ENCODE peak calls at places on chromosomes 2 and 18, in eight cellular contexts. V is GM13976, K is sciatic nerve, C is NCI-H510A treated with DMSO at 0.1 percent for 48 hours, J is GM04503, O is dorsolateral prefrontal cortex, Y is ELR, E is astrocyte of the spinal cord. X is an unnamed sample.

GRCh38 chr2:28382755-28383154 is 9.9 kb upstream of the FOSL2 start:
- DNase-seq in O (no peak), V (no peak), Y (no peak), K (no peak), C (no peak), J (no peak), E (no peak), X (no peak)

GRCh38 chr2:220708366-220708765 is 863.7 kb downstream of the EPHA4 start:
- DNase-seq in Y (peak), E (peak), O (no peak), C (no peak), J (peak), K (no peak), V (no peak), X (no peak)

GRCh38 chr18:3471141-3471648 is 21.2 kb downstream of the TGIF1 start:
- DNase-seq in E (no peak), K (no peak), J (no peak), Y (no peak), C (no peak), O (no peak), V (no peak), X (no peak)

GRCh38 chr2:109409347-109410020 is 204.3 kb downstream of the SEPTIN10 start:
- DNase-seq in J (no peak), V (no peak), O (peak), K (no peak), E (peak), Y (no peak), C (no peak), X (peak)

GRCh38 chr18:54607213-54607934 is 16.3 kb downstream of the DYNAP start:
- DNase-seq in E (peak), V (no peak), K (no peak), C (peak), O (no peak), Y (peak), J (no peak), X (peak)

GRCh38 chr2:159982270-159982669 is 80.1 kb downstream of the PLA2R1 start:
- DNase-seq in K (no peak), C (no peak), V (no peak), E (peak), O (no peak), Y (peak), J (peak), X (peak)

GRCh38 chr2:170716851-170717598 is 1.9 kb downstream of the SP5 start:
- DNase-seq in C (no peak), K (no peak), O (no peak), E (peak), V (peak), Y (peak), J (no peak), X (peak)

GRCh38 chr2:143807677-143808076 is 678.5 kb downstream of the ARHGAP15 start:
- DNase-seq in J (no peak), Y (no peak), O (no peak), E (no peak), C (no peak), K (no peak), V (no peak), X (no peak)

GRCh38 chr18:57542801-57543427 is 43.6 kb downstream of the FECH start:
- DNase-seq in Y (peak), K (no peak), O (no peak), J (peak), C (no peak), E (peak), V (no peak), X (no peak)

GRCh38 chr2:8754056-8754790 is 72.4 kb downstream of the ID2 start:
- DNase-seq in E (peak), J (no peak), K (no peak), V (no peak), Y (no peak), O (peak), C (no peak), X (no peak)

GRCh38 chr18:10051877-10052631 is 138.2 kb downstream of the VAPA start:
- DNase-seq in J (peak), C (no peak), O (peak), K (peak), Y (peak), V (no peak), E (peak), X (no peak)

GRCh38 chr2:219104107-219105050 is 43.7 kb upstream of the IHH start:
- DNase-seq in Y (peak), O (no peak), C (peak), V (peak), J (peak), K (no peak), E (peak), X (peak)

GRCh38 chr2:24855703-24856102 is 62.5 kb downstream of the CENPO start:
- DNase-seq in V (no peak), C (no peak), K (peak), O (no peak), E (peak), Y (peak), J (peak), X (no peak)

GRCh38 chr2:238285653-238286082 is 2.7 kb downstream of the PER2 start:
- DNase-seq in J (peak), V (no peak), C (peak), O (no peak), E (peak), Y (peak), K (peak), X (peak)

GRCh38 chr18:79707671-79708070 is 28.1 kb downstream of the CTDP1 start:
- DNase-seq in J (no peak), Y (no peak), E (no peak), V (no peak), O (no peak), K (no peak), C (no peak), X (no peak)

GRCh38 chr2:161766334-161766733 is 142.1 kb downstream of the SLC4A10 start:
- DNase-seq in Y (no peak), E (no peak), O (no peak), K (no peak), C (no peak), V (no peak), J (no peak), X (no peak)

GRCh38 chr18:41645600-41646360 is 309.3 kb upstream of the PIK3C3 start:
- DNase-seq in O (no peak), E (no peak), K (no peak), J (no peak), C (peak), V (no peak), Y (no peak), X (no peak)

GRCh38 chr2:39470580-39470979 is 33.5 kb upstream of the MAP4K3 start:
- DNase-seq in K (no peak), O (no peak), Y (no peak), C (no peak), J (no peak), E (no peak), V (peak), X (no peak)

GRCh38 chr2:234044157-234044556 is 6.3 kb upstream of the SPP2 start:
- DNase-seq in J (peak), O (no peak), C (no peak), Y (peak), V (no peak), K (no peak), E (peak), X (no peak)

GRCh38 chr2:138622606-138623005 is 121.0 kb downstream of the SPOPL start:
- DNase-seq in C (no peak), V (no peak), O (no peak), Y (no peak), J (no peak), E (no peak), K (no peak), X (no peak)

GRCh38 chr2:207135340-207135739 is 30.4 kb downstream of the KLF7 start:
- DNase-seq in C (no peak), E (peak), V (no peak), K (no peak), Y (peak), J (peak), O (no peak), X (no peak)

GRCh38 chr2:191571163-191571769 is 106.7 kb upstream of the NABP1 start:
- DNase-seq in V (peak), J (no peak), O (no peak), C (peak), E (peak), Y (peak), K (no peak), X (no peak)

GRCh38 chr2:80489718-80490117 is 185.2 kb upstream of the LRRTM1 start:
- DNase-seq in V (no peak), K (no peak), E (peak), O (no peak), C (no peak), Y (peak), J (peak), X (no peak)

GRCh38 chr2:23434721-23435121 is 49.7 kb downstream of the KLHL29 start:
- DNase-seq in C (no peak), K (peak), J (no peak), V (no peak), Y (peak), O (no peak), E (no peak), X (no peak)

GRCh38 chr2:121860033-121860810 is 104.8 kb downstream of the TSN start:
- DNase-seq in J (peak), O (no peak), K (no peak), V (no peak), Y (peak), E (no peak), C (no peak), X (no peak)

GRCh38 chr2:27156739-27157475 is 8.1 kb downstream of the TCF23 start:
- DNase-seq in Y (no peak), E (no peak), K (peak), O (no peak), V (peak), C (no peak), J (no peak), X (no peak)

GRCh38 chr2:233051241-233052149 is 8.6 kb upstream of the INPP5D start:
- DNase-seq in O (no peak), Y (peak), J (no peak), K (peak), C (no peak), V (no peak), E (peak), X (peak)